ENCODE peak calls at places on chromosomes 11 and 22, in nine cellular contexts. One of them, this sample, is unnamed.

GRCh38 chr11:73968356-73968966 is 14.2 kb downstream of the UCP2 start:
- DNase-seq in OCI-LY7: no peak
- DNase-seq in psoas muscle: peak; percentile 19
- DNase-seq in stimulated activated CD4-positive, alpha-beta T cell treated with anti-CD3 and anti-CD28 coated beads, Interleukin-4, amount 100 ng/mL, for 48 hours: no peak
- DNase-seq in activated gamma-delta T cell treated with Interleukin-2 at 50 U/mL for 16 hours: no peak
- DNase-seq in WTC11: no peak
- DNase-seq in amniotic stem cell: no peak
- DNase-seq in activated CD8-positive, alpha-beta memory T cell treated with anti-CD3 and anti-CD28 coated beads, Interleukin-2, amount 50 U/mL, for 4 hours: no peak
- DNase-seq in astrocyte of the spinal cord: no peak
- DNase-seq in this sample: no peak

GRCh38 chr11:2097998-2098690 is 41.0 kb downstream of the IGF2 start:
- DNase-seq in activated CD8-positive, alpha-beta memory T cell treated with anti-CD3 and anti-CD28 coated beads, Interleukin-2, amount 50 U/mL, for 4 hours: no peak
- DNase-seq in activated gamma-delta T cell treated with Interleukin-2 at 50 U/mL for 16 hours: no peak
- DNase-seq in WTC11: no peak
- DNase-seq in psoas muscle: no peak
- DNase-seq in amniotic stem cell: no peak
- DNase-seq in OCI-LY7: no peak
- DNase-seq in stimulated activated CD4-positive, alpha-beta T cell treated with anti-CD3 and anti-CD28 coated beads, Interleukin-4, amount 100 ng/mL, for 48 hours: no peak
- DNase-seq in astrocyte of the spinal cord: no peak
- DNase-seq in this sample: no peak

GRCh38 chr11:35157814-35158213 is 18.8 kb downstream of the CD44 start:
- DNase-seq in stimulated activated CD4-positive, alpha-beta T cell treated with anti-CD3 and anti-CD28 coated beads, Interleukin-4, amount 100 ng/mL, for 48 hours: no peak
- DNase-seq in psoas muscle: no peak
- DNase-seq in amniotic stem cell: no peak
- DNase-seq in OCI-LY7: no peak
- DNase-seq in activated CD8-positive, alpha-beta memory T cell treated with anti-CD3 and anti-CD28 coated beads, Interleukin-2, amount 50 U/mL, for 4 hours: no peak
- DNase-seq in activated gamma-delta T cell treated with Interleukin-2 at 50 U/mL for 16 hours: no peak
- DNase-seq in astrocyte of the spinal cord: no peak
- DNase-seq in WTC11: no peak
- DNase-seq in this sample: no peak

GRCh38 chr22:30198152-30198845 is 48.3 kb downstream of the LIF start:
- DNase-seq in OCI-LY7: no peak
- DNase-seq in astrocyte of the spinal cord: no peak
- DNase-seq in activated gamma-delta T cell treated with Interleukin-2 at 50 U/mL for 16 hours: no peak
- DNase-seq in psoas muscle: no peak
- DNase-seq in amniotic stem cell: no peak
- DNase-seq in activated CD8-positive, alpha-beta memory T cell treated with anti-CD3 and anti-CD28 coated beads, Interleukin-2, amount 50 U/mL, for 4 hours: no peak
- DNase-seq in stimulated activated CD4-positive, alpha-beta T cell treated with anti-CD3 and anti-CD28 coated beads, Interleukin-4, amount 100 ng/mL, for 48 hours: no peak
- DNase-seq in WTC11: no peak
- DNase-seq in this sample: no peak

GRCh38 chr11:130806746-130807145 is 109.5 kb downstream of the SNX19 start:
- DNase-seq in activated gamma-delta T cell treated with Interleukin-2 at 50 U/mL for 16 hours: no peak
- DNase-seq in psoas muscle: no peak
- DNase-seq in WTC11: no peak
- DNase-seq in activated CD8-positive, alpha-beta memory T cell treated with anti-CD3 and anti-CD28 coated beads, Interleukin-2, amount 50 U/mL, for 4 hours: no peak
- DNase-seq in OCI-LY7: no peak
- DNase-seq in astrocyte of the spinal cord: no peak
- DNase-seq in stimulated activated CD4-positive, alpha-beta T cell treated with anti-CD3 and anti-CD28 coated beads, Interleukin-4, amount 100 ng/mL, for 48 hours: no peak
- DNase-seq in amniotic stem cell: no peak
- DNase-seq in this sample: no peak

GRCh38 chr11:72103754-72104167 is 664 bp upstream of the LAMTOR1 start:
- DNase-seq in OCI-LY7: no peak
- DNase-seq in activated CD8-positive, alpha-beta memory T cell treated with anti-CD3 and anti-CD28 coated beads, Interleukin-2, amount 50 U/mL, for 4 hours: no peak
- DNase-seq in astrocyte of the spinal cord: no peak
- DNase-seq in WTC11: no peak
- DNase-seq in stimulated activated CD4-positive, alpha-beta T cell treated with anti-CD3 and anti-CD28 coated beads, Interleukin-4, amount 100 ng/mL, for 48 hours: no peak
- DNase-seq in activated gamma-delta T cell treated with Interleukin-2 at 50 U/mL for 16 hours: no peak
- DNase-seq in psoas muscle: no peak
- DNase-seq in amniotic stem cell: no peak
- DNase-seq in this sample: no peak

GRCh38 chr11:113014731-113015455 is 53.7 kb downstream of the NCAM1 start:
- DNase-seq in stimulated activated CD4-positive, alpha-beta T cell treated with anti-CD3 and anti-CD28 coated beads, Interleukin-4, amount 100 ng/mL, for 48 hours: no peak
- DNase-seq in astrocyte of the spinal cord: no peak
- DNase-seq in OCI-LY7: no peak
- DNase-seq in amniotic stem cell: no peak
- DNase-seq in activated CD8-positive, alpha-beta memory T cell treated with anti-CD3 and anti-CD28 coated beads, Interleukin-2, amount 50 U/mL, for 4 hours: no peak
- DNase-seq in WTC11: no peak
- DNase-seq in psoas muscle: peak; percentile 76
- DNase-seq in activated gamma-delta T cell treated with Interleukin-2 at 50 U/mL for 16 hours: no peak
- DNase-seq in this sample: peak; percentile 33

GRCh38 chr11:87134524-87135106 is 96.9 kb downstream of the TMEM135 start:
- DNase-seq in stimulated activated CD4-positive, alpha-beta T cell treated with anti-CD3 and anti-CD28 coated beads, Interleukin-4, amount 100 ng/mL, for 48 hours: no peak
- DNase-seq in OCI-LY7: no peak
- DNase-seq in astrocyte of the spinal cord: no peak
- DNase-seq in psoas muscle: no peak
- DNase-seq in activated CD8-positive, alpha-beta memory T cell treated with anti-CD3 and anti-CD28 coated beads, Interleukin-2, amount 50 U/mL, for 4 hours: no peak
- DNase-seq in WTC11: no peak
- DNase-seq in activated gamma-delta T cell treated with Interleukin-2 at 50 U/mL for 16 hours: no peak
- DNase-seq in amniotic stem cell: no peak
- DNase-seq in this sample: no peak

GRCh38 chr11:11414996-11415395 is 61.9 kb upstream of the CSNK2A3 start:
- DNase-seq in WTC11: no peak
- DNase-seq in stimulated activated CD4-positive, alpha-beta T cell treated with anti-CD3 and anti-CD28 coated beads, Interleukin-4, amount 100 ng/mL, for 48 hours: no peak
- DNase-seq in OCI-LY7: no peak
- DNase-seq in astrocyte of the spinal cord: no peak
- DNase-seq in activated gamma-delta T cell treated with Interleukin-2 at 50 U/mL for 16 hours: no peak
- DNase-seq in psoas muscle: no peak
- DNase-seq in activated CD8-positive, alpha-beta memory T cell treated with anti-CD3 and anti-CD28 coated beads, Interleukin-2, amount 50 U/mL, for 4 hours: no peak
- DNase-seq in amniotic stem cell: no peak
- DNase-seq in this sample: no peak

GRCh38 chr11:33116535-33116934 is 44.7 kb downstream of the CSTF3 start:
- DNase-seq in astrocyte of the spinal cord: peak; percentile 13
- DNase-seq in amniotic stem cell: no peak
- DNase-seq in psoas muscle: no peak
- DNase-seq in OCI-LY7: no peak
- DNase-seq in stimulated activated CD4-positive, alpha-beta T cell treated with anti-CD3 and anti-CD28 coated beads, Interleukin-4, amount 100 ng/mL, for 48 hours: no peak
- DNase-seq in WTC11: no peak
- DNase-seq in activated gamma-delta T cell treated with Interleukin-2 at 50 U/mL for 16 hours: no peak
- DNase-seq in activated CD8-positive, alpha-beta memory T cell treated with anti-CD3 and anti-CD28 coated beads, Interleukin-2, amount 50 U/mL, for 4 hours: no peak
- DNase-seq in this sample: no peak

GRCh38 chr11:120500414-120500936 is 11.1 kb upstream of the GRIK4 start:
- DNase-seq in activated CD8-positive, alpha-beta memory T cell treated with anti-CD3 and anti-CD28 coated beads, Interleukin-2, amount 50 U/mL, for 4 hours: no peak
- DNase-seq in activated gamma-delta T cell treated with Interleukin-2 at 50 U/mL for 16 hours: no peak
- DNase-seq in WTC11: no peak
- DNase-seq in stimulated activated CD4-positive, alpha-beta T cell treated with anti-CD3 and anti-CD28 coated beads, Interleukin-4, amount 100 ng/mL, for 48 hours: no peak
- DNase-seq in amniotic stem cell: no peak
- DNase-seq in astrocyte of the spinal cord: no peak
- DNase-seq in psoas muscle: no peak
- DNase-seq in OCI-LY7: no peak
- DNase-seq in this sample: no peak

GRCh38 chr22:35578836-35579575 is 38.1 kb downstream of the MB start:
- DNase-seq in WTC11: no peak
- DNase-seq in activated gamma-delta T cell treated with Interleukin-2 at 50 U/mL for 16 hours: no peak
- DNase-seq in OCI-LY7: no peak
- DNase-seq in activated CD8-positive, alpha-beta memory T cell treated with anti-CD3 and anti-CD28 coated beads, Interleukin-2, amount 50 U/mL, for 4 hours: no peak
- DNase-seq in stimulated activated CD4-positive, alpha-beta T cell treated with anti-CD3 and anti-CD28 coated beads, Interleukin-4, amount 100 ng/mL, for 48 hours: no peak
- DNase-seq in psoas muscle: no peak
- DNase-seq in astrocyte of the spinal cord: no peak
- DNase-seq in amniotic stem cell: no peak
- DNase-seq in this sample: no peak

GRCh38 chr11:24524156-24524555 is 27.3 kb downstream of the LUZP2 start:
- DNase-seq in WTC11: no peak
- DNase-seq in amniotic stem cell: no peak
- DNase-seq in OCI-LY7: no peak
- DNase-seq in astrocyte of the spinal cord: no peak
- DNase-seq in psoas muscle: no peak
- DNase-seq in stimulated activated CD4-positive, alpha-beta T cell treated with anti-CD3 and anti-CD28 coated beads, Interleukin-4, amount 100 ng/mL, for 48 hours: no peak
- DNase-seq in activated gamma-delta T cell treated with Interleukin-2 at 50 U/mL for 16 hours: no peak
- DNase-seq in activated CD8-positive, alpha-beta memory T cell treated with anti-CD3 and anti-CD28 coated beads, Interleukin-2, amount 50 U/mL, for 4 hours: no peak
- DNase-seq in this sample: no peak

GRCh38 chr11:77569671-77570070 is 20.1 kb upstream of the AQP11 start:
- DNase-seq in OCI-LY7: no peak
- DNase-seq in astrocyte of the spinal cord: no peak
- DNase-seq in amniotic stem cell: no peak
- DNase-seq in activated gamma-delta T cell treated with Interleukin-2 at 50 U/mL for 16 hours: no peak
- DNase-seq in psoas muscle: no peak
- DNase-seq in stimulated activated CD4-positive, alpha-beta T cell treated with anti-CD3 and anti-CD28 coated beads, Interleukin-4, amount 100 ng/mL, for 48 hours: no peak
- DNase-seq in activated CD8-positive, alpha-beta memory T cell treated with anti-CD3 and anti-CD28 coated beads, Interleukin-2, amount 50 U/mL, for 4 hours: no peak
- DNase-seq in WTC11: no peak
- DNase-seq in this sample: no peak

GRCh38 chr22:22213231-22213630 is 31.4 kb upstream of the VPREB1 start:
- DNase-seq in activated gamma-delta T cell treated with Interleukin-2 at 50 U/mL for 16 hours: no peak
- DNase-seq in stimulated activated CD4-positive, alpha-beta T cell treated with anti-CD3 and anti-CD28 coated beads, Interleukin-4, amount 100 ng/mL, for 48 hours: no peak
- DNase-seq in OCI-LY7: no peak
- DNase-seq in WTC11: no peak
- DNase-seq in amniotic stem cell: no peak
- DNase-seq in astrocyte of the spinal cord: no peak
- DNase-seq in psoas muscle: no peak
- DNase-seq in activated CD8-positive, alpha-beta memory T cell treated with anti-CD3 and anti-CD28 coated beads, Interleukin-2, amount 50 U/mL, for 4 hours: no peak
- DNase-seq in this sample: no peak

This sample was measured in skeletal muscle cell.